ENCODE peak calls at places on chromosomes 7 and 10, in seven cellular contexts. T, L, R, J, B, W and N are unnamed samples.

GRCh38 chr10:55183993-55184392 is 383.0 kb upstream of the PCDH15 start:
- DNase-seq in L (no peak), R (no peak), W (peak), J (peak), T (no peak), B (no peak), N (no peak)

GRCh38 chr10:72639441-72639873 is 13.6 kb upstream of the MICU1 start:
- DNase-seq in B (no peak), R (no peak), W (no peak), J (no peak), T (no peak), L (no peak), N (no peak)

GRCh38 chr10:33040436-33040835 is 82.4 kb upstream of the ITGB1 start:
- DNase-seq in R (no peak), J (no peak), W (no peak), L (no peak), B (no peak), T (no peak), N (no peak)

GRCh38 chr10:132588301-132589013 is 50.9 kb downstream of the INPP5A start:
- DNase-seq in W (peak), B (no peak), T (no peak), L (peak), R (no peak), J (no peak), N (no peak)

GRCh38 chr7:81004098-81004497 is 85.2 kb upstream of the SEMA3C start:
- DNase-seq in J (peak), B (no peak), L (no peak), W (no peak), R (peak), T (no peak), N (no peak)

GRCh38 chr7:55526770-55527169 is 45.5 kb downstream of the VOPP1 start:
- DNase-seq in L (no peak), W (peak), J (no peak), T (no peak), R (no peak), B (no peak), N (no peak)

GRCh38 chr10:122290334-122290733 is 19.2 kb downstream of the BTBD16 start:
- DNase-seq in W (no peak), L (no peak), T (no peak), B (no peak), R (no peak), J (no peak), N (no peak)

GRCh38 chr10:15214237-15214636 is 45.7 kb upstream of the NMT2 start:
- DNase-seq in R (no peak), L (no peak), W (no peak), B (no peak), T (no peak), J (no peak), N (no peak)

GRCh38 chr10:125694874-125695273 is 11.9 kb upstream of the TEX36 start:
- DNase-seq in R (no peak), L (no peak), W (no peak), T (peak), J (peak), B (no peak), N (no peak)

GRCh38 chr7:115328018-115328417 is 406.1 kb downstream of the MDFIC start:
- DNase-seq in W (no peak), T (no peak), J (no peak), L (no peak), B (no peak), R (no peak), N (no peak)

GRCh38 chr10:121613456-121613855 is 15.2 kb upstream of the FGFR2 start:
- DNase-seq in T (no peak), R (no peak), L (no peak), B (no peak), J (no peak), W (no peak), N (no peak)

GRCh38 chr7:85630904-85631582 is 444.2 kb upstream of the SEMA3D start:
- DNase-seq in T (no peak), W (peak), B (no peak), L (no peak), R (no peak), J (no peak), N (no peak)

GRCh38 chr10:8233832-8234259 is 179.4 kb downstream of the GATA3 start:
- DNase-seq in W (no peak), T (no peak), J (no peak), L (no peak), B (no peak), R (no peak), N (no peak)

GRCh38 chr7:90788057-90788456 is 191.9 kb downstream of the CDK14 start:
- DNase-seq in R (no peak), B (no peak), J (peak), W (no peak), T (no peak), L (peak), N (no peak)

GRCh38 chr7:56091591-56091990 is 1.2 kb downstream of the PHKG1 start:
- DNase-seq in J (no peak), B (no peak), T (no peak), R (peak), W (no peak), L (peak), N (peak)

GRCh38 chr7:25557379-25557916 is 329.2 kb upstream of the NPVF start:
- DNase-seq in W (no peak), L (no peak), J (no peak), R (no peak), B (no peak), T (no peak), N (no peak)

GRCh38 chr10:31139497-31139896 is 107.8 kb upstream of the ZNF438 start:
- DNase-seq in W (no peak), T (no peak), B (no peak), L (no peak), R (no peak), J (no peak), N (no peak)

GRCh38 chr7:27693794-27694193 is 31.1 kb upstream of the HIBADH start:
- DNase-seq in J (peak), R (no peak), T (no peak), L (no peak), B (no peak), W (peak), N (no peak)

GRCh38 chr7:40579401-40579800 is 444.6 kb downstream of the SUGCT start:
- DNase-seq in R (no peak), W (no peak), B (no peak), L (no peak), T (no peak), J (peak), N (no peak)